ENCODE peak calls at places on chromosomes 3 and 15, in four cellular contexts. One of them, this sample, is unnamed.
A peak's percentile ranks its signal among the peaks of the same experiment; 100 is the strongest.

GRCh38 chr3:171320721-171321120 is 139.5 kb downstream of the TNIK start:
- DNase-seq in astrocyte: peak; percentile 34
- DNase-seq in tibial artery: no peak
- DNase-seq in CD8-positive, alpha-beta T cell: no peak
- DNase-seq in this sample: no peak

GRCh38 chr15:55241895-55242294 is 45.2 kb upstream of the RSL24D1 start:
- DNase-seq in tibial artery: no peak
- DNase-seq in CD8-positive, alpha-beta T cell: no peak
- DNase-seq in astrocyte: peak; percentile 69
- DNase-seq in this sample: no peak

GRCh38 chr15:70100495-70101331 is 3.0 kb upstream of the TLE3 start:
- DNase-seq in tibial artery: peak; percentile 44
- DNase-seq in CD8-positive, alpha-beta T cell: peak; percentile 45
- DNase-seq in astrocyte: peak; percentile 69
- DNase-seq in this sample: no peak

GRCh38 chr3:171967932-171968678 is 71.3 kb upstream of the FNDC3B start:
- DNase-seq in CD8-positive, alpha-beta T cell: no peak
- DNase-seq in astrocyte: peak; percentile 100
- DNase-seq in tibial artery: no peak
- DNase-seq in this sample: no peak

GRCh38 chr3:38582941-38583645 is 66.4 kb downstream of the SCN5A start:
- DNase-seq in astrocyte: no peak
- DNase-seq in CD8-positive, alpha-beta T cell: no peak
- DNase-seq in tibial artery: peak; percentile 17
- DNase-seq in this sample: no peak

GRCh38 chr3:111926266-111926676 is 52.6 kb upstream of the ABHD10 start:
- DNase-seq in astrocyte: no peak
- DNase-seq in CD8-positive, alpha-beta T cell: no peak
- DNase-seq in tibial artery: no peak
- DNase-seq in this sample: peak; percentile 6

GRCh38 chr15:70866982-70867644 is 13.2 kb upstream of the LARP6 start:
- DNase-seq in tibial artery: no peak
- DNase-seq in astrocyte: no peak
- DNase-seq in CD8-positive, alpha-beta T cell: no peak
- DNase-seq in this sample: no peak

GRCh38 chr15:56984681-56985515 is 66.5 kb downstream of the TCF12 start:
- DNase-seq in tibial artery: no peak
- DNase-seq in astrocyte: peak; percentile 48
- DNase-seq in CD8-positive, alpha-beta T cell: no peak
- DNase-seq in this sample: peak; percentile 87

GRCh38 chr3:184314700-184315505 is 497 bp downstream of the EIF4G1 start:
- DNase-seq in astrocyte: peak; percentile 60
- DNase-seq in CD8-positive, alpha-beta T cell: peak; percentile 52
- DNase-seq in tibial artery: peak; percentile 88
- DNase-seq in this sample: no peak

GRCh38 chr3:174488527-174488926 is 370.6 kb upstream of the NAALADL2 start:
- DNase-seq in CD8-positive, alpha-beta T cell: no peak
- DNase-seq in astrocyte: peak; percentile 26
- DNase-seq in tibial artery: no peak
- DNase-seq in this sample: no peak

GRCh38 chr15:68252925-68253534 is 23.5 kb upstream of the CLN6 start:
- DNase-seq in CD8-positive, alpha-beta T cell: no peak
- DNase-seq in tibial artery: peak; percentile 44
- DNase-seq in astrocyte: peak; percentile 69
- DNase-seq in this sample: peak; percentile 73

GRCh38 chr3:37712918-37713819 is 148.5 kb upstream of the CTDSPL start:
- DNase-seq in CD8-positive, alpha-beta T cell: no peak
- DNase-seq in astrocyte: peak; percentile 51
- DNase-seq in tibial artery: no peak
- DNase-seq in this sample: no peak

DNA sequence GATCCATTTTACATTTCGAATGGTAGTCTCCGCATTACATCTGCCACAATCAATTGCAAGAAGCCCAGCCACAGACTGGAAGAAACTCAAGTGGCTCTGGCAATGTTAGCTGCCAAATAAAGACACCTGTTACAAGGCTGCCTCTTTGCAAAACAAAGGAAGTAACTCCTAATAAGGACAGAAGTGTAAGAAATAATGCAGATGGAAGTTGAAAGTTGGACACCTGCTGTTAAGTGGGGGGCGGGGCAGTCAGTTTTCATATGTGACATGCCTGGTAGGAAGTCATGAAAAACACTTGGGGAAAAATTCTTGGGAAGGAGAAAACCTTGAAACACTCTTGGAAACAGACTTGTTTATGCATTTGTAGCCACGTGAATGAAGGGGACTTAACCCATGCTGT is 54.1 kb upstream of the ATP2C1 start:
- DNase-seq in astrocyte: no peak
- DNase-seq in tibial artery: no peak
- DNase-seq in CD8-positive, alpha-beta T cell: no peak
- DNase-seq in this sample: no peak
- H3K4me3 ChIP-seq in astrocyte: no peak overlapping the region
- H3K4me3 ChIP-seq in tibial artery: no peak overlapping the region
- H3K4me3 ChIP-seq in CD8-positive, alpha-beta T cell: no peak overlapping the region
- H3K4me3 ChIP-seq in this sample: no peak overlapping the region

DNA sequence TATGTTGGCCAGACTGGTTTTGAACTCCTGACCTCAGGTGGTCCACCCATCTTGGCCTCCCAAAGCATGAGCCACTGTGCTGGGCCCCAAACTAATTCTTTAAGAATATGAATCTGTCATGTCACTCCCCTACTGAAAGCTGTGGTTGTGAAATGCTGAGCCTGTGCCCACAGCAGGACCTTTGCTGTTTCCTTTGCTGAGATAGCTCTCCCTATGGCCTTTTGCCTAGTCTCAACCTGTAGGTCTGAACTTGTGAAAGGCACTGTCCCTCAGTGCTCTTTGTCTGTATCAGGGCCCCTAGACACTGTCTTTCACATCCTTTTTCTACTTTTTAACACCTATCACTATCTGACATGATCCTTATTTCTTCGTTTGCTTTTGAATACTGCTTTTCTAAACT is 62.7 kb upstream of the CCR4 start:
- DNase-seq in CD8-positive, alpha-beta T cell: no peak
- DNase-seq in tibial artery: no peak
- DNase-seq in astrocyte: no peak
- DNase-seq in this sample: no peak
- H3K27ac ChIP-seq in CD8-positive, alpha-beta T cell: no peak overlapping the region
- H3K27ac ChIP-seq in tibial artery: no peak overlapping the region
- H3K27ac ChIP-seq in astrocyte: no peak overlapping the region
- H3K27ac ChIP-seq in this sample: no peak overlapping the region

GRCh38 chr3:159989973-159990846 is 1.6 kb downstream of the IL12A start:
- DNase-seq in astrocyte: no peak
- DNase-seq in tibial artery: no peak
- DNase-seq in CD8-positive, alpha-beta T cell: no peak
- DNase-seq in this sample: no peak

GRCh38 chr3:159994182-159994581 is 5.5 kb downstream of the IL12A start:
- DNase-seq in tibial artery: no peak
- DNase-seq in astrocyte: peak; percentile 4
- DNase-seq in CD8-positive, alpha-beta T cell: no peak
- DNase-seq in this sample: no peak

GRCh38 chr3:159988617-159989251 is at the start of gene IL12A:
- DNase-seq in tibial artery: peak; percentile 61
- DNase-seq in CD8-positive, alpha-beta T cell: peak; percentile 68
- DNase-seq in astrocyte: peak; percentile 37
- DNase-seq in this sample: no peak

GRCh38 chr3:159992601-159993000 is 4.0 kb downstream of the IL12A start:
- DNase-seq in tibial artery: no peak
- DNase-seq in astrocyte: no peak
- DNase-seq in CD8-positive, alpha-beta T cell: no peak
- DNase-seq in this sample: no peak

GRCh38 chr3:159991591-159991990 is 3.0 kb downstream of the IL12A start:
- DNase-seq in CD8-positive, alpha-beta T cell: no peak
- DNase-seq in tibial artery: no peak
- DNase-seq in astrocyte: no peak
- DNase-seq in this sample: no peak
- H3K4me3 ChIP-seq in CD8-positive, alpha-beta T cell: no peak overlapping the region
- H3K4me3 ChIP-seq in tibial artery: no peak overlapping the region
- H3K4me3 ChIP-seq in astrocyte: no peak overlapping the region
- H3K4me3 ChIP-seq in this sample: no peak overlapping the region

DNA sequence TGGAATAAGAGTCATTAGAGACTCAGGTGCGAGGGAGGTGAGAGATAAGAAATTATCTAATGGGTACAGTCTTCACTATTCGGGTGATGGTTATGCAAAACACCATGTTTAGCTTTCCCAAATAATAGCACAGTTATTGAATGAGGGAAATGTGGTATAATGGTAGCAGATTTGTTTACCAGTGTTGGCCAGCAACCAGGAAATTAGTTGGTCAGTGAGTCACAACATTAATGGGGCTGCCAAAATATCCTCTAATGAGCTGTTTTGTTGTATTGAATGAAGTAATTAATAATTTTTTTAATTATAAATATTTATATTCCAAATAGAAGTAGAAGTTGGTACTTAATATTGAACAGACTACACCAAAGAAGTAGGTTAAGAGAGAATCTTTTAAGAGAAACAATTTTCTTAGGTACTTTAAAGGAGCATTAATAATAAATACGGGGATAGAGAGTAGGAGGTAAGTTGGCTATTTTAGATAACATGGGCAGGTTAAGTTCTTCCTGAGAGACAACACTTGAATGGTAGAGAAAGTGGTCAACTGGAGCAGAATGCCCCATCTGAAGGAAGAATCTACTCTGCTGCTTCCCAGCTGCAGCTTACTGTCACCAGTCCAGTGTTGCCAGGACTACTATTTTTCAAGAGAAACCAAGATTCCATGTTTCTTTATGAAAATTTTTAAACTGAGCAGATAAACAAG is 218.8 kb downstream of the UBE2E2 start:
- DNase-seq in CD8-positive, alpha-beta T cell: no peak
- DNase-seq in astrocyte: no peak
- DNase-seq in tibial artery: no peak
- DNase-seq in this sample: no peak
- H3K27ac ChIP-seq in CD8-positive, alpha-beta T cell: no peak overlapping the region
- H3K27ac ChIP-seq in astrocyte: no peak overlapping the region
- H3K27ac ChIP-seq in tibial artery: no peak overlapping the region
- H3K27ac ChIP-seq in this sample: no peak overlapping the region

DNA sequence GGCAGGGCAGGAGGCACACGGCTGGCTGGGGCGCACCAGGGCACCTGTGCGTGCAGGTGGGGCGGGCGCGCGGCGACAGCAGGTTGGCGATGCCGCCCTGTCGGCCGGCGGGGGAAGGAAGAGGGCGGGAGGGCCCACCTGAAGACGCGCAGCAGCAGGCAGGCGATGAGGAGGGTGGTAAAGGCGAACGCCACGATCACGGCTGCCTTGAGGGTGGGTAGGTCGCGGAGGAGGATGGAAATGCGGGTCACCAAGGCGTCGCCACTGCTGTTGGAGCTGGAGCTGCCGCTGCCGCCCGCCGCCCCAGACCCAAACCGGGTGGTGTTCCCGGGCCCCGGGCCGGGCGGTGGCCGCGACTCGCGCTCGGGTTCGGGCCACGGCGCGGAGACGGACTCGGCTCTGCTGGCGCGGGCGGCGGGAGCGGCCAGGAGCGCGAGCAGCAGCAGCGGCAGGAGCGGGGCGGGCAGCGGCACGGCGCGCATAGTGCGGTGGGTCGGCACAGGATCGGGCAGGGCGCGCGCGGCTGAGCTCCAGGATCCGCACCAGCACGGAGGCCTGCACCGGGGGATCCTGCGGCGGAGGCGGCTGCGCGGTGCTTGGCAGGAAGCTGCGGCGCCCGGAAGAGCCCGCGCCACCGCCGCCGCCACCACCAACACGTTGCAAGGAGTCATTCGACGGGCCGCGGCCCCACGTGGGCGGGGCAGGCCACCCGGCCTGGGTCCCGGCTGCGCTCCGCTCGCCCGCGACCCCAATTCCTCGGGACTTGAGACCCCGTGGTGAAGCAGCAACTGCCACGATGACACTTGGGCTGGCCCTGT is at the start of gene FAM174B:
- DNase-seq in CD8-positive, alpha-beta T cell: no peak
- DNase-seq in astrocyte: peak; percentile 39
- DNase-seq in tibial artery: no peak
- DNase-seq in this sample: no peak
- H3K4me3 ChIP-seq in CD8-positive, alpha-beta T cell: peak within 1 kb of the TSS; percentile 20
- H3K4me3 ChIP-seq in astrocyte: peak within 1 kb of the TSS; percentile 44
- H3K4me3 ChIP-seq in tibial artery: peak within 1 kb of the TSS; percentile 54
- H3K4me3 ChIP-seq in this sample: peak within 1 kb of the TSS; percentile 77

DNA sequence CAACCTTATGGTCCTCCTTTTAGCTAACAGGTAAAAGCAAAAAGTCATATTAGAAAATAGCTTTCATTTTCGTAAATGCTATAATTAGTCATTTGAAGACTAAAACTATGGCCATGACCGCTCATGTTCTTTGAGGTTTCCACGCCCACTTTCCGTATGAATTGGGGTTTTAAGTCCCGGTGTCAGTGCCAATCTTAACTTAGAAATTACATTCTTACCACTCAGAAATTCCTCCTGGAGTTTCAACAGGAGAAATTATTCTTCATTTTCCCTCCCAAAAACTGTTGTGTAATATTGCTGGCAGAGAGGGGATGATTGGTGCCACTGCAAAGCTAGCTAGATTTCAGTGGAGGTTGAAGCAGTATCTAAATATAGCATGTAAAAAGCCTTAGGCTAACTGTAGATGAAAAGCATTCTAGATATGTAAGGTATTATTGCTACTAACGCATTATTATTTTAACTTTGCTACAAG is 71.0 kb upstream of the MDFIC2 start:
- DNase-seq in tibial artery: no peak
- DNase-seq in CD8-positive, alpha-beta T cell: no peak
- DNase-seq in astrocyte: no peak
- DNase-seq in this sample: no peak
- H3K27ac ChIP-seq in tibial artery: no peak overlapping the region
- H3K27ac ChIP-seq in CD8-positive, alpha-beta T cell: no peak overlapping the region
- H3K27ac ChIP-seq in astrocyte: no peak overlapping the region
- H3K27ac ChIP-seq in this sample: no peak overlapping the region

GRCh38 chr3:57594576-57594975 is 2.6 kb downstream of the ARF4 start:
- DNase-seq in tibial artery: no peak
- DNase-seq in CD8-positive, alpha-beta T cell: no peak
- DNase-seq in astrocyte: no peak
- DNase-seq in this sample: no peak
- H3K4me3 ChIP-seq in tibial artery: peak overlapping the region; percentile 85
- H3K4me3 ChIP-seq in CD8-positive, alpha-beta T cell: no peak overlapping the region
- H3K4me3 ChIP-seq in astrocyte: peak overlapping the region; percentile 98
- H3K4me3 ChIP-seq in this sample: peak overlapping the region; percentile 89

GRCh38 chr3:62188547-62189375 is 184.6 kb downstream of the FEZF2 start:
- DNase-seq in astrocyte: peak; percentile 31
- DNase-seq in CD8-positive, alpha-beta T cell: peak; percentile 10
- DNase-seq in tibial artery: peak; percentile 74
- DNase-seq in this sample: no peak
- H3K27ac ChIP-seq in astrocyte: no peak overlapping the region
- H3K27ac ChIP-seq in CD8-positive, alpha-beta T cell: no peak overlapping the region
- H3K27ac ChIP-seq in tibial artery: peak overlapping the region; percentile 51
- H3K27ac ChIP-seq in this sample: no peak overlapping the region

GRCh38 chr15:25933456-25934158 is 70.5 kb upstream of the ATP10A start:
- DNase-seq in astrocyte: peak; percentile 71
- DNase-seq in CD8-positive, alpha-beta T cell: peak; percentile 42
- DNase-seq in tibial artery: peak; percentile 69
- DNase-seq in this sample: no peak
- H3K4me3 ChIP-seq in astrocyte: peak overlapping the region; percentile 47
- H3K4me3 ChIP-seq in CD8-positive, alpha-beta T cell: peak overlapping the region; percentile 33
- H3K4me3 ChIP-seq in tibial artery: peak overlapping the region; percentile 27
- H3K4me3 ChIP-seq in this sample: no peak overlapping the region

This sample was measured in SK-N-MC.